ENCODE peak calls at places on chromosomes 2 and 18, in five cellular contexts. One of them, this sample, is unnamed.

GRCh38 chr18:75025573-75025972 is 183.4 kb downstream of the PTGR3 start:
- DNase-seq in lower lobe of right lung: no peak
- DNase-seq in brain microvascular endothelial cell: no peak
- DNase-seq in neural progenitor cell: no peak
- DNase-seq in HCT116: no peak
- DNase-seq in this sample: no peak

GRCh38 chr2:64493788-64494187 is 30.3 kb upstream of the AFTPH start:
- DNase-seq in HCT116: no peak
- DNase-seq in brain microvascular endothelial cell: no peak
- DNase-seq in lower lobe of right lung: no peak
- DNase-seq in neural progenitor cell: no peak
- DNase-seq in this sample: no peak

GRCh38 chr2:236915726-236916125 is 170.0 kb upstream of the COPS8 start:
- DNase-seq in brain microvascular endothelial cell: no peak
- DNase-seq in HCT116: no peak
- DNase-seq in lower lobe of right lung: no peak
- DNase-seq in neural progenitor cell: no peak
- DNase-seq in this sample: no peak

GRCh38 chr2:85804583-85804982 is 50.8 kb downstream of the ATOH8 start:
- DNase-seq in lower lobe of right lung: no peak
- DNase-seq in neural progenitor cell: peak
- DNase-seq in HCT116: no peak
- DNase-seq in brain microvascular endothelial cell: no peak
- DNase-seq in this sample: no peak

GRCh38 chr2:111705711-111706323 is 178.2 kb downstream of the ANAPC1 start:
- DNase-seq in HCT116: peak
- DNase-seq in lower lobe of right lung: no peak
- DNase-seq in neural progenitor cell: peak
- DNase-seq in brain microvascular endothelial cell: peak
- DNase-seq in this sample: no peak

GRCh38 chr2:209368924-209369323 is 54.9 kb upstream of the MAP2 start:
- DNase-seq in lower lobe of right lung: peak
- DNase-seq in HCT116: peak
- DNase-seq in neural progenitor cell: no peak
- DNase-seq in brain microvascular endothelial cell: peak
- DNase-seq in this sample: peak

GRCh38 chr2:225735844-225736243 is 336.3 kb downstream of the NYAP2 start:
- DNase-seq in HCT116: peak
- DNase-seq in brain microvascular endothelial cell: peak
- DNase-seq in neural progenitor cell: no peak
- DNase-seq in lower lobe of right lung: no peak
- DNase-seq in this sample: peak

GRCh38 chr2:170512271-170512670 is 202.9 kb upstream of the SP5 start:
- DNase-seq in HCT116: no peak
- DNase-seq in brain microvascular endothelial cell: no peak
- DNase-seq in neural progenitor cell: no peak
- DNase-seq in lower lobe of right lung: no peak
- DNase-seq in this sample: no peak

GRCh38 chr18:46712406-46712805 is 44.4 kb downstream of the ST8SIA5 start:
- DNase-seq in brain microvascular endothelial cell: no peak
- DNase-seq in neural progenitor cell: no peak
- DNase-seq in lower lobe of right lung: no peak
- DNase-seq in HCT116: no peak
- DNase-seq in this sample: peak

GRCh38 chr18:72871091-72871490 is 3.3 kb upstream of the NETO1 start:
- DNase-seq in HCT116: no peak
- DNase-seq in neural progenitor cell: no peak
- DNase-seq in brain microvascular endothelial cell: peak
- DNase-seq in lower lobe of right lung: no peak
- DNase-seq in this sample: peak

GRCh38 chr2:3654464-3655225 is 3.4 kb upstream of the ALLC start:
- DNase-seq in lower lobe of right lung: no peak
- DNase-seq in neural progenitor cell: no peak
- DNase-seq in HCT116: no peak
- DNase-seq in brain microvascular endothelial cell: no peak
- DNase-seq in this sample: no peak

GRCh38 chr2:31810200-31810917 is 200.4 kb downstream of the MEMO1 start:
- DNase-seq in neural progenitor cell: no peak
- DNase-seq in lower lobe of right lung: no peak
- DNase-seq in brain microvascular endothelial cell: no peak
- DNase-seq in HCT116: no peak
- DNase-seq in this sample: no peak

GRCh38 chr2:148716378-148716777 is 71.8 kb downstream of the EPC2 start:
- DNase-seq in neural progenitor cell: no peak
- DNase-seq in HCT116: no peak
- DNase-seq in brain microvascular endothelial cell: no peak
- DNase-seq in lower lobe of right lung: no peak
- DNase-seq in this sample: no peak

GRCh38 chr18:478679-479078 is 21.8 kb downstream of the COLEC12 start:
- DNase-seq in neural progenitor cell: no peak
- DNase-seq in lower lobe of right lung: no peak
- DNase-seq in HCT116: no peak
- DNase-seq in brain microvascular endothelial cell: peak
- DNase-seq in this sample: no peak

DNA sequence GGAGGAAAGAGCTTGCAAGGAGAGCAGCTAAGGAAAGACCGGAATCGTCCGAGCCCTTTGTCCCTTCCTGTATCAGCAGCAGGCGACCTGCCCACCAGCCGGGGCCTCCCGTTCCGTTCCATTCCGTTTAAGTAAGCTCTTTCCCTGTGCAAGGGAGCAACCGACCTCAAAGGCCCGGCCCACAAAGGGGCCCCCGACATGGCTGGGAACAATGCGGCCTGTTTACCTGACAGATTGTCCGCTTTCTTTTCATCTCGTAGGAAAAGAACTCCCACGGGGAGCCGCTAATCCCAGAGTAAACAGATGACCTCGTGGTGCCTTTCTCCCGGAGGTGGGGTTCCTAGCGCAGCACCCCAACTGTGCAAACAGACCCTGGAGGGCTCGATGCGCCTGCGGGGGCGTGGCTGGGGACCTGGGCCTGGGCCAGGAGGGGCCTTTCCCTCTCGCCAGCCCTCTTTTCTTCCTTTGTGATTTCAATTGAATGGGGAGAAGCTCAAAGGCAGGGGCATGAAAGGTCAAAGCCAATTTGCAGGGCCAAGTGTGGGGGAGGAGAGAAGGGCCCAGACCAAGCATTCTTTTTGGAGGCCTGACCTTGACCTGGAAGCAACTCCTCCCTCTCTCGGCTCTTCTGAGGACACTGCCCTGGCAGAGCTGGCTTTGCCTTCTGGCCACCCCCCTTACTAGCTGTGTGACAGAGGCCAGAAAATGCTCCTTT is 120.2 kb downstream of the INHBB start:
- DNase-seq in brain microvascular endothelial cell: no peak
- DNase-seq in lower lobe of right lung: peak
- DNase-seq in neural progenitor cell: peak
- DNase-seq in HCT116: no peak
- DNase-seq in this sample: no peak
- H3K4me3 ChIP-seq in brain microvascular endothelial cell: no peak
- H3K4me3 ChIP-seq in lower lobe of right lung: no peak
- H3K4me3 ChIP-seq in neural progenitor cell: peak
- H3K4me3 ChIP-seq in HCT116: no peak
- H3K4me3 ChIP-seq in this sample: no peak

GRCh38 chr2:53051157-53051556 is 716.4 kb upstream of the CHAC2 start:
- DNase-seq in lower lobe of right lung: no peak
- DNase-seq in neural progenitor cell: no peak
- DNase-seq in brain microvascular endothelial cell: no peak
- DNase-seq in HCT116: no peak
- DNase-seq in this sample: no peak
- H3K4me3 ChIP-seq in lower lobe of right lung: no peak
- H3K4me3 ChIP-seq in neural progenitor cell: no peak
- H3K4me3 ChIP-seq in brain microvascular endothelial cell: no peak
- H3K4me3 ChIP-seq in HCT116: no peak
- H3K4me3 ChIP-seq in this sample: no peak

GRCh38 chr18:80159713-80160636 is 50.9 kb downstream of the ADNP2 start:
- DNase-seq in HCT116: no peak
- DNase-seq in brain microvascular endothelial cell: no peak
- DNase-seq in lower lobe of right lung: no peak
- DNase-seq in neural progenitor cell: no peak
- DNase-seq in this sample: no peak
- H3K4me3 ChIP-seq in HCT116: no peak
- H3K4me3 ChIP-seq in brain microvascular endothelial cell: peak
- H3K4me3 ChIP-seq in lower lobe of right lung: peak
- H3K4me3 ChIP-seq in neural progenitor cell: no peak
- H3K4me3 ChIP-seq in this sample: no peak

DNA sequence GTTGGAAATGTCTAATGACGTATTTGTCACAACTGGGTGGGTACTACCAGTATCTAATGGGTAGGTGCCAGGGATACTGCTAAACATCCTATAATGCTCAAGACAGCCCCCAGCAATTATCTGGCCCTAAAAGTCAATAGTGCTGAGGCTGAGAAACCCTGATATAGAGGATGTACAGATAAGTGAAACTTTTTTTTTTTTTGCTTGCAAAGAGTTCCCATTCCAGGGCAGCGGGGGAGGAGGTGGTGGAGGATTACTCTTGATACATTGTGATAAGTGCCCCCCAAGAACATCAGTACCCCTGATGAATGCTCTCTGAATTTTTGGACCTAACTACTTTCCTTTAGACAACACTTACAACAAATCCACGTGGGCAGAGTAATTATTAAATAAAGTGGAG is 329.7 kb upstream of the SPRED2 start:
- DNase-seq in brain microvascular endothelial cell: no peak
- DNase-seq in lower lobe of right lung: no peak
- DNase-seq in HCT116: no peak
- DNase-seq in neural progenitor cell: no peak
- DNase-seq in this sample: no peak
- H3K4me3 ChIP-seq in brain microvascular endothelial cell: no peak
- H3K4me3 ChIP-seq in lower lobe of right lung: no peak
- H3K4me3 ChIP-seq in HCT116: no peak
- H3K4me3 ChIP-seq in neural progenitor cell: no peak
- H3K4me3 ChIP-seq in this sample: no peak

GRCh38 chr2:75707901-75708300 is 2.8 kb downstream of the GCFC2 start:
- DNase-seq in neural progenitor cell: no peak
- DNase-seq in brain microvascular endothelial cell: no peak
- DNase-seq in lower lobe of right lung: no peak
- DNase-seq in HCT116: no peak
- DNase-seq in this sample: no peak
- H3K4me3 ChIP-seq in neural progenitor cell: no peak
- H3K4me3 ChIP-seq in brain microvascular endothelial cell: no peak
- H3K4me3 ChIP-seq in lower lobe of right lung: no peak
- H3K4me3 ChIP-seq in HCT116: no peak
- H3K4me3 ChIP-seq in this sample: no peak

DNA sequence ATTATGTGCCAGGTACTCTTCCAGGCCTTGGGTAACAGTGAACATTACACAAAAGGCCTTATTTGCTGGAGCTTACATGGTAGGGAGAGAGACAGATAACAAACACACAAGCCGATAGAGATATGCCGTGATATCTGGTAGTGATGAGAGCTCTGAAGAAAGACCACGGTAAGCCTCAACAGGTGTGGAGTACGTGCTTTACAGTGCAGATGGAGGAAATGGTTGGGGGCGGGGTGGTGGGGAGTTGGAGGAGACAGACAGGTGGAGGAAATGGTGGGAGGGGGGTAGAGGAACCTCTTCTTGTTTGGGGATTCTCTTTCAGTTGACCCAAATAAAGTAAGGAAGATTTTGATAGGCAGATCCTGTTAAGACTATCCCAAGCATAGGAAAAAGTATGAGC is 141.1 kb upstream of the ALPP start:
- DNase-seq in neural progenitor cell: no peak
- DNase-seq in lower lobe of right lung: no peak
- DNase-seq in brain microvascular endothelial cell: no peak
- DNase-seq in HCT116: no peak
- DNase-seq in this sample: no peak
- H3K4me3 ChIP-seq in neural progenitor cell: no peak
- H3K4me3 ChIP-seq in lower lobe of right lung: no peak
- H3K4me3 ChIP-seq in brain microvascular endothelial cell: no peak
- H3K4me3 ChIP-seq in HCT116: no peak
- H3K4me3 ChIP-seq in this sample: no peak

GRCh38 chr2:133235959-133236358 is 332.3 kb downstream of the NCKAP5 start:
- DNase-seq in lower lobe of right lung: no peak
- DNase-seq in brain microvascular endothelial cell: no peak
- DNase-seq in HCT116: no peak
- DNase-seq in neural progenitor cell: no peak
- DNase-seq in this sample: no peak

GRCh38 chr2:133241231-133241575 is 327.1 kb downstream of the NCKAP5 start:
- DNase-seq in neural progenitor cell: no peak
- DNase-seq in brain microvascular endothelial cell: peak
- DNase-seq in HCT116: no peak
- DNase-seq in lower lobe of right lung: no peak
- DNase-seq in this sample: peak

GRCh38 chr2:133240505-133241230 is 327.6 kb downstream of the NCKAP5 start:
- DNase-seq in brain microvascular endothelial cell: no peak
- DNase-seq in neural progenitor cell: no peak
- DNase-seq in lower lobe of right lung: no peak
- DNase-seq in HCT116: no peak
- DNase-seq in this sample: no peak
- H3K4me3 ChIP-seq in brain microvascular endothelial cell: peak
- H3K4me3 ChIP-seq in neural progenitor cell: no peak
- H3K4me3 ChIP-seq in lower lobe of right lung: peak
- H3K4me3 ChIP-seq in HCT116: no peak
- H3K4me3 ChIP-seq in this sample: peak

DNA sequence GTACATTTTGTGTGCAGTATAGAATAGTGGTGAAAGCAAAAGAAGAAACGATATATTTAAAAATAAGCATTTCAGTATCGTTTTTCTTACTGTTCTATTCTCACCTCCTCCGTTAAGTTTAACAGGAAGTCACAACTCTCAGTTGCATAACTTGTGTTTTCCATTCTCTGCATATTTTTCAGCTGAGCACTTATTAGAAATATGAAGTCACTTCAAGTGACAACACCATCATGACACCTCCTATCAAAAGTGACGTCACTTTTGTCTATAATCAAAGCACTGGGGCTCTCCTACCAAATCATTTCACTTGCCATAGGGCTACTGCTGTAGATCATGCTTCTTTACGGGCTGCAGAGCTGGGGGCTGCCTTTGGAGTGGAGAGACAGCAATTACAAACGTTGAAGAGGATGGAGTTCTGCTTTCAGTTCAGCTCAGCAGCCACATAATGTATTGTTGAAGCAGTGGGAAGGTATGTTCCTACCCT is 36.3 kb downstream of the STAT4 start:
- DNase-seq in lower lobe of right lung: no peak
- DNase-seq in neural progenitor cell: no peak
- DNase-seq in HCT116: no peak
- DNase-seq in brain microvascular endothelial cell: peak
- DNase-seq in this sample: no peak
- H3K4me3 ChIP-seq in lower lobe of right lung: no peak
- H3K4me3 ChIP-seq in neural progenitor cell: no peak
- H3K4me3 ChIP-seq in HCT116: no peak
- H3K4me3 ChIP-seq in brain microvascular endothelial cell: no peak
- H3K4me3 ChIP-seq in this sample: no peak